ENCODE peak calls at places on chromosomes 2 and 18, in nine cellular contexts. C is neural progenitor cell, T is HCT116, J is SK-N-SH, R is OCI-LY7, B is PC-3, N is hepatocyte, U is GM23248, G is MM.1S. L is an unnamed sample.

GRCh38 chr2:75403991-75404428 is 156.7 kb downstream of the EVA1A start:
- DNase-seq in U (peak), N (peak), R (peak), G (peak), C (peak), T (peak), J (peak), B (peak), L (peak)

GRCh38 chr2:47404356-47404755 is 1.4 kb downstream of the MSH2 start:
- DNase-seq in J (no peak), G (no peak), U (no peak), R (peak), N (no peak), B (no peak), T (no peak), C (no peak), L (no peak)

GRCh38 chr2:25805987-25806386 is 72.3 kb downstream of the ASXL2 start:
- DNase-seq in R (no peak), T (no peak), U (no peak), N (no peak), G (no peak), B (no peak), J (no peak), C (no peak), L (no peak)

GRCh38 chr2:187644991-187645390 is 90.8 kb upstream of the TFPI start:
- DNase-seq in B (no peak), U (peak), R (no peak), N (no peak), T (no peak), C (no peak), J (no peak), G (no peak), L (no peak)

GRCh38 chr2:227439214-227439613 is 32.7 kb upstream of the AGFG1 start:
- DNase-seq in T (no peak), U (peak), B (no peak), C (no peak), G (no peak), R (no peak), N (no peak), J (no peak), L (no peak)

GRCh38 chr2:96325884-96326255 is 753 bp downstream of the ITPRIPL1 start:
- DNase-seq in G (peak), B (no peak), U (no peak), T (no peak), J (peak), N (no peak), C (no peak), R (peak), L (no peak)

GRCh38 chr18:49025767-49026500 is 75.2 kb upstream of the SMAD7 start:
- DNase-seq in R (no peak), C (no peak), J (no peak), N (peak), B (no peak), G (no peak), U (no peak), T (no peak), L (no peak)

GRCh38 chr2:37653805-37654378 is 17.6 kb downstream of the CDC42EP3 start:
- DNase-seq in J (no peak), R (peak), N (no peak), B (no peak), T (no peak), G (no peak), C (no peak), U (no peak), L (no peak)

GRCh38 chr2:10079192-10079930 is 850 bp downstream of the CYS1 start:
- DNase-seq in T (no peak), C (peak), J (peak), U (peak), B (peak), G (no peak), R (peak), N (peak), L (peak)

GRCh38 chr18:45621068-45621511 is 5.8 kb downstream of the SLC14A2 start:
- DNase-seq in C (peak), R (peak), U (peak), B (peak), J (peak), T (peak), N (peak), G (peak), L (peak)

GRCh38 chr2:550860-551259 is 126.3 kb downstream of the TMEM18 start:
- DNase-seq in T (no peak), B (no peak), J (no peak), R (peak), G (no peak), N (no peak), C (no peak), U (no peak), L (no peak)

GRCh38 chr2:174484573-174484972 is 2.3 kb downstream of the GPR155 start:
- DNase-seq in B (no peak), R (no peak), U (no peak), G (no peak), J (no peak), T (no peak), N (no peak), C (no peak), L (no peak)

GRCh38 chr2:224843141-224843540 is 127.0 kb upstream of the CCDC195 start:
- DNase-seq in R (no peak), U (peak), N (no peak), G (no peak), J (no peak), T (no peak), C (no peak), B (no peak), L (no peak)

GRCh38 chr2:106542730-106543359 is 55.7 kb downstream of the CD8B2 start:
- DNase-seq in G (peak), U (peak), J (peak), B (peak), N (peak), T (peak), C (peak), R (peak), L (peak)

GRCh38 chr2:76298022-76298421 is 587.3 kb upstream of the GCFC2 start:
- DNase-seq in C (no peak), R (no peak), G (no peak), J (no peak), T (no peak), B (no peak), U (no peak), N (no peak), L (no peak)

GRCh38 chr2:197904446-197904845 is 100.1 kb downstream of the PLCL1 start:
- DNase-seq in C (no peak), N (no peak), G (peak), T (no peak), U (no peak), B (no peak), J (no peak), R (no peak), L (no peak)

GRCh38 chr2:17148298-17149228 is 369.7 kb downstream of the RAD51AP2 start:
- DNase-seq in U (peak), R (peak), G (no peak), C (peak), N (peak), B (no peak), T (peak), J (peak), L (peak)

GRCh38 chr2:102891261-102891660 is 129.4 kb downstream of the TMEM182 start:
- DNase-seq in U (peak), N (no peak), J (no peak), T (no peak), B (no peak), R (no peak), C (no peak), G (no peak), L (no peak)

GRCh38 chr2:64661770-64662169 is 8.1 kb upstream of the SERTAD2 start:
- DNase-seq in G (no peak), N (no peak), T (no peak), R (peak), B (peak), J (no peak), U (no peak), C (no peak), L (no peak)

GRCh38 chr2:199309411-199309810 is 148.3 kb downstream of the SATB2 start:
- DNase-seq in U (no peak), N (no peak), J (no peak), C (no peak), R (peak), G (no peak), B (no peak), T (no peak), L (no peak)

GRCh38 chr2:322326-322725 is 34.4 kb upstream of the ALKAL2 start:
- DNase-seq in U (no peak), B (no peak), T (no peak), C (no peak), J (no peak), N (no peak), G (no peak), R (no peak), L (no peak)

GRCh38 chr2:239930871-239931771 is 94.0 kb downstream of the NDUFA10 start:
- DNase-seq in N (no peak), R (no peak), U (no peak), C (no peak), T (no peak), J (no peak), G (no peak), B (no peak), L (no peak)

GRCh38 chr2:72544554-72544953 is 281.3 kb downstream of the EXOC6B start:
- DNase-seq in B (no peak), N (no peak), J (no peak), U (no peak), R (no peak), T (no peak), C (no peak), G (no peak), L (no peak)

GRCh38 chr2:202115385-202116060 is 42.5 kb downstream of the KIAA2012 start:
- DNase-seq in B (peak), R (no peak), N (no peak), T (no peak), J (no peak), C (no peak), U (peak), G (no peak), L (no peak)

GRCh38 chr2:180122874-180123273 is 115.8 kb upstream of the CWC22 start:
- DNase-seq in J (no peak), G (no peak), C (no peak), N (no peak), B (peak), R (no peak), T (no peak), U (peak), L (no peak)

GRCh38 chr2:54528311-54528945 is 72.3 kb downstream of the SPTBN1 start:
- DNase-seq in R (no peak), C (no peak), T (no peak), G (no peak), J (no peak), B (no peak), U (peak), N (no peak), L (no peak)

GRCh38 chr2:68368657-68369339 is 3.7 kb downstream of the PLEK start:
- DNase-seq in C (peak), R (peak), J (no peak), N (peak), T (no peak), B (peak), U (peak), G (no peak), L (no peak)

GRCh38 chr2:114192362-114192761 is 250.1 kb upstream of the DPP10 start:
- DNase-seq in B (peak), N (peak), C (no peak), J (no peak), U (peak), T (no peak), R (no peak), G (no peak), L (no peak)

GRCh38 chr2:133324150-133324561 is 244.1 kb downstream of the NCKAP5 start:
- DNase-seq in J (no peak), U (peak), B (peak), N (no peak), R (no peak), G (no peak), T (no peak), C (no peak), L (peak)

GRCh38 chr18:76504749-76505148 is 9.7 kb upstream of the ZNF516 start:
- DNase-seq in N (no peak), G (no peak), C (no peak), R (no peak), U (no peak), T (no peak), J (no peak), B (no peak), L (no peak)

GRCh38 chr18:76528477-76529432 is 33.7 kb upstream of the ZNF516 start:
- DNase-seq in N (peak), B (no peak), R (no peak), G (no peak), J (no peak), C (peak), T (no peak), U (peak), L (peak)

GRCh38 chr2:233242231-233242917 is 9.1 kb upstream of the ATG16L1 start:
- DNase-seq in R (no peak), T (no peak), J (no peak), B (peak), G (no peak), C (no peak), N (no peak), U (no peak), L (no peak)

GRCh38 chr2:208092093-208092832 is 32.1 kb downstream of the CRYGD start:
- DNase-seq in J (no peak), U (no peak), B (no peak), R (no peak), C (no peak), T (no peak), G (no peak), N (no peak), L (no peak)

DNA sequence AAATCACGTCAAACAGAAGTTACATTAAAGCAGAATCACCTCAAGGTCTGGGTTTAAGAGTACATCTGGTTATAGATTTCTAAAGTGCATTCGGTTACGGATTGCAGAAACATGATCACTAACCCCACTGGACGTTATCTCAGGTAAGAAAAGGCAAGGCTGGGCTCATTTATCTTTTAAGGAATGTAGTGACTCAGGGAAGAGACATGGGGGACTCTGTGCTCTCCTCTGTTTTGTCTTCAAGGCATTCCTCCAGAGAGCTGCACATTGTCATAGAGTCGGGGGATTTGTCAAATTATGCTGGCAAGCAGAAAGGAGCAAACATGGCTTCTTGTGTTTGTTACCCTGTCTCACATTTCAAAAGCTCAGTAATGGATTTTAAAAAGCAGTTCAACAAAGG is 14.3 kb downstream of the WDSUB1 start:
- DNase-seq in J (no peak), N (peak), G (no peak), T (no peak), C (peak), B (no peak), U (no peak), R (no peak), L (peak)
- H2AFZ ChIP-seq in J (no peak), N (no peak), G (no peak), T (no peak), C (no peak), B (no peak), U (no peak), R (no peak), L (no peak)

GRCh38 chr2:218325566-218326160 is 31.0 kb upstream of the CATIP start:
- DNase-seq in G (no peak), T (no peak), J (no peak), B (no peak), U (no peak), N (no peak), R (no peak), C (no peak), L (no peak)

GRCh38 chr2:218320704-218321336 is 28.5 kb upstream of the TMBIM1 start:
- DNase-seq in G (no peak), U (no peak), T (no peak), R (no peak), B (no peak), C (no peak), J (no peak), N (no peak), L (no peak)

GRCh38 chr2:218326315-218326714 is 30.3 kb upstream of the CATIP start:
- DNase-seq in C (no peak), J (no peak), R (no peak), B (no peak), U (no peak), G (no peak), T (no peak), N (no peak), L (no peak)

GRCh38 chr2:218322756-218323525 is 30.6 kb upstream of the TMBIM1 start:
- DNase-seq in C (peak), B (peak), J (peak), R (peak), U (peak), N (peak), G (peak), T (peak), L (peak)

GRCh38 chr2:218323526-218324472 is 31.5 kb upstream of the TMBIM1 start:
- DNase-seq in C (peak), B (peak), J (no peak), N (peak), T (no peak), G (no peak), R (no peak), U (peak), L (peak)
- TF ChIP-seq EZH2phosphoT487 in C (no peak), B (no peak), J (no peak), N (no peak), T (no peak), G (no peak), R (no peak), U (no peak), L (no peak)

GRCh38 chr2:31037058-31037457 is 101.2 kb downstream of the GALNT14 start:
- DNase-seq in U (no peak), G (no peak), B (no peak), N (no peak), C (no peak), T (no peak), R (peak), J (no peak), L (no peak)
- H2AFZ ChIP-seq in U (no peak), G (no peak), B (no peak), N (no peak), C (no peak), T (no peak), R (no peak), J (no peak), L (no peak)

DNA sequence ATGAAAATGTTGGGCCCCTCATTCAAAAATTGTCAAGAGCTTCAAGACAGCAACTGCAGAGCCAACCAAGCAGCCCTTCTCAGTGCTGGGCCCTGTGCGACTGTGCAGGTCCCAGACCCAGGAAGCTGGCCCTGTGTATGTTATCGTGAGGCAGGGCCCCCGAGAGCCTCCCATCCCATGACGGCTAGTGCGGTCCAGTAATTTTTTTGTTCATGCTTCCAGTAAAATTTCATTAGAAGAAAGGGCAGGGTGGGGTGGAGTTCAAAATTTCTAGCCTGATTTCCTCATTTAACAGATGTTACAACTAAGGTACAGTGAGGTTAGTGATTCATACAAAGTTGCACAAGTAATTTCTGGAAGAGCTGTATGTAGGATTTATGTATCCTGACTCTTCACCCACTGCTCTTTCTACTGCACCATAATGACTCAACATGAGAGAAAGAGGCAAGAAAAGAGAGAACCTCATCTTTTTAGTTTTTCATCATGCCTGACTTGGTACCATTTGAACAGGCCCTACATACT is 105.5 kb downstream of the ZEB2 start:
- DNase-seq in C (no peak), U (peak), J (no peak), N (peak), R (no peak), B (peak), T (no peak), G (no peak), L (no peak)
- TF ChIP-seq EZH2phosphoT487 in C (no peak), U (no peak), J (no peak), N (no peak), R (no peak), B (no peak), T (no peak), G (no peak), L (no peak)

L was measured in GM23338.